ENCODE peak calls at places on chromosomes 4 and X, in six cellular contexts. N is A549, R is K562, F is GM12878, S is HepG2, G is endothelial cell of umbilical vein. Q is an unnamed sample.

GRCh38 chr4:41365726-41366125 is 109.0 kb downstream of the UCHL1 start:
- DNase-seq in G (no peak), S (no peak), R (no peak), N (no peak), F (no peak), Q (no peak)

GRCh38 chrX:115177941-115178340 is 11.3 kb upstream of the RBMXL3 start:
- DNase-seq in R (no peak), G (no peak), F (no peak), S (no peak), N (no peak), Q (no peak)

GRCh38 chr4:6909113-6909969 is at the start of gene TBC1D14:
- DNase-seq in G (peak; percentile 85), F (no peak), N (peak; percentile 73), R (peak; percentile 96), S (peak; percentile 74), Q (peak; percentile 94)

GRCh38 chr4:177596035-177596434 is 153.8 kb upstream of the AGA start:
- DNase-seq in G (no peak), S (peak; percentile 2), F (no peak), R (peak; percentile 4), N (peak; percentile 62), Q (peak; percentile 84)

GRCh38 chr4:125432078-125432477 is 117.3 kb downstream of the FAT4 start:
- DNase-seq in S (peak; percentile 0), R (no peak), G (no peak), F (no peak), N (no peak), Q (peak; percentile 4)

GRCh38 chr4:16794816-16795445 is 103.5 kb downstream of the LDB2 start:
- DNase-seq in G (peak; percentile 83), F (no peak), N (no peak), R (peak; percentile 30), S (peak; percentile 63), Q (peak; percentile 51)

GRCh38 chr4:42070463-42070862 is 80.1 kb downstream of the SLC30A9 start:
- DNase-seq in S (no peak), G (no peak), N (no peak), F (no peak), R (no peak), Q (no peak)

GRCh38 chrX:69987691-69988090 is 62.0 kb downstream of the AWAT2 start:
- DNase-seq in N (no peak), G (peak; percentile 7), F (no peak), R (no peak), S (no peak), Q (no peak)

GRCh38 chrX:12441376-12442128 is 303.3 kb downstream of the FRMPD4 start:
- DNase-seq in N (no peak), G (no peak), F (no peak), R (no peak), S (no peak), Q (no peak)

GRCh38 chr4:6288871-6289270 is 19.2 kb downstream of the WFS1 start:
- DNase-seq in G (no peak), F (no peak), S (no peak), N (no peak), R (no peak), Q (no peak)

GRCh38 chrX:20527458-20528099 is 260.9 kb upstream of the RPS6KA3 start:
- DNase-seq in G (peak; percentile 28), S (peak; percentile 21), R (peak; percentile 26), F (no peak), N (peak; percentile 31), Q (peak; percentile 41)

GRCh38 chr4:19025031-19025430 is 1003.5 kb upstream of the LCORL start:
- DNase-seq in N (no peak), R (no peak), G (no peak), S (no peak), F (no peak), Q (no peak)

GRCh38 chr4:76822294-76822693 is 75.7 kb downstream of the SOWAHB start:
- DNase-seq in S (no peak), N (no peak), R (no peak), F (no peak), G (no peak), Q (no peak)

GRCh38 chr4:85724801-85725548 is 250.0 kb downstream of the ARHGAP24 start:
- DNase-seq in S (no peak), R (no peak), F (no peak), G (no peak), N (no peak), Q (no peak)

GRCh38 chr4:158824425-158825274 is 55.8 kb downstream of the FNIP2 start:
- DNase-seq in S (no peak), R (no peak), G (peak; percentile 87), N (no peak), F (no peak), Q (no peak)

GRCh38 chr4:107625503-107625902 is 94.5 kb downstream of the PAPSS1 start:
- DNase-seq in S (no peak), G (no peak), R (no peak), N (no peak), F (no peak), Q (no peak)

GRCh38 chr4:130336585-130337217 is 1240.7 kb downstream of the C4orf33 start:
- DNase-seq in N (no peak), G (peak; percentile 44), S (peak; percentile 2), F (no peak), R (no peak), Q (peak; percentile 27)

GRCh38 chr4:39039108-39039507 is 6.9 kb upstream of the TMEM156 start:
- DNase-seq in N (no peak), S (no peak), F (no peak), G (no peak), R (no peak), Q (no peak)

GRCh38 chrX:76850851-76851250 is 423.3 kb downstream of the MAGEE1 start:
- DNase-seq in S (no peak), F (no peak), G (no peak), N (no peak), R (no peak), Q (peak; percentile 19)

DNA sequence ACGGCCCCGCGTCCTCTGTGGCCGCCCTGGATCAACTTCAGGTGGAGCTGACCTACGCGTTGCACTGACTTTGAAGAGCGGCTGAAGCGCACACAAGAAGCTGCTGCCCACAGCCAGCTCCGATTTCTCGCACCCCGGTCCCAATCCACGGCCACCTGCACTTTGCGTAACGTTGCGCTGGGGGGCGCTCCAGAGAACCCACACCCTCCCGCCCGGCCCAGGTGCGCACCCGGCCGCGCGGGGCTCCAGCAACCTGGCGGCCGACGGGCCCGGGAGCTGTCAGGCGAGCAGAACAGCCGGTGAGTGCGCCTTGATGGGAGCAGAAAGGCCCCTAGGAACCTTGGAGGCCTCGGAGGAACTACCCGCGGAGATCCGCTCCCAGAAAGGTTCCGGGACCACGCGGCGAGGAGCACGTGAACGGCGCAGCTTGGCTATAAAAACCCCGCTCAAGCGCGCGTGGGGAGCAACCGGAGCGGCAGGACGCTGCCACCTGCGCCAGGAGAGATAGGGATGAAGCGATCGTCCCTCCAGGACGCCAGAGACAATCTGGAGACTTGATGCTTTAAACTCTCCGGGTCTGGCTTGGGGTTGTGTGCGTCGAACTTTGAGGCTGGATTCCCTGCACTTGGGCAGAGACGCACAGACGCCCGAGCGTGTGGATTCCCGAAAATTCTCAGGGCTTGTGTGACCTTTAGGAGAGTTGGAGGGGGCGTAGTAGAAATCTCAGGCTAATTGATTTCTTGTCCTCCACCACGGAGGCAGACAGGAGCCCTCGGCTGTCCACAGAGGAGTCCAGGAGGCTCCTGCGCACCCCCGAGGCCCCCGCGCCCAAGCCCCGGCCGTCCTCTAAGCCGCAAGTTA is 591 bp upstream of the NWD2 start:
- DNase-seq in R (no peak), S (peak; percentile 0), F (no peak), G (no peak), N (no peak), Q (no peak)
- H3K4me3 ChIP-seq in R (no peak overlapping the region), S (no peak overlapping the region), F (no peak overlapping the region), G (no peak overlapping the region), N (no peak overlapping the region), Q (no peak overlapping the region)

DNA sequence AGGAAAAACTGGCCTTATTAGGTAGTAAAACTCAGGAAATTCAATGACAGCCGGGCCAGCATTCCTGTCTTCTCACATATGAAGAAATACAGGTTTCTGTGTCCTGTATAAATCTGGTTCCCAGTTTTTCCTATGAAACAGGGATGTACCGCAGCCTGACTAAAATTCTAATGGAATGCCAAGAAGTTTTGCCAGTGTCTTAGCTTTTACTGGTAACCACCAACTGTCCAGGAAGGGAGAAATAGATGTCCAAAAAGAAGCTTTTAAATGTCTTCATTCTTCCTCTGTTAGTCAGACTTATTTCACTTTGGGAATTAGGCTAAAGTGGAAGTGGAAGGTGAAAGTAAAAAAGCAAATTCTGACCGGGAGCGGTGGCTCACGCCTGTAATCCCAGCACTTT is 108.0 kb upstream of the TBL1X start:
- DNase-seq in R (no peak), G (no peak), N (no peak), F (no peak), S (no peak), Q (no peak)
- TF ChIP-seq CTCF in R (no peak), G (no peak), N (no peak), F (no peak), S (no peak), Q (no peak)

GRCh38 chr4:120658772-120659171 is 263.8 kb downstream of the PRDM5 start:
- DNase-seq in S (no peak), R (no peak), G (peak; percentile 18), N (no peak), F (no peak), Q (peak; percentile 74)

GRCh38 chr4:120664851-120665250 is 257.7 kb downstream of the PRDM5 start:
- DNase-seq in F (no peak), S (no peak), G (no peak), N (no peak), R (no peak), Q (no peak)

GRCh38 chr4:120653790-120654189 is 268.7 kb downstream of the PRDM5 start:
- DNase-seq in N (no peak), S (no peak), R (no peak), F (no peak), G (no peak), Q (no peak)

GRCh38 chr4:120659626-120660170 is 262.8 kb downstream of the PRDM5 start:
- DNase-seq in G (no peak), N (no peak), S (no peak), F (no peak), R (no peak), Q (no peak)
- TF ChIP-seq MYC in G (no peak), N (no peak), S (no peak), F (no peak), R (no peak), Q (no peak)

GRCh38 chr4:89904524-89904923 is 9.9 kb downstream of the MMRN1 start:
- DNase-seq in N (no peak), S (no peak), G (no peak), F (no peak), R (no peak), Q (no peak)
- H3K4me3 ChIP-seq in N (no peak overlapping the region), S (no peak overlapping the region), G (no peak overlapping the region), F (no peak overlapping the region), R (no peak overlapping the region), Q (no peak overlapping the region)

DNA sequence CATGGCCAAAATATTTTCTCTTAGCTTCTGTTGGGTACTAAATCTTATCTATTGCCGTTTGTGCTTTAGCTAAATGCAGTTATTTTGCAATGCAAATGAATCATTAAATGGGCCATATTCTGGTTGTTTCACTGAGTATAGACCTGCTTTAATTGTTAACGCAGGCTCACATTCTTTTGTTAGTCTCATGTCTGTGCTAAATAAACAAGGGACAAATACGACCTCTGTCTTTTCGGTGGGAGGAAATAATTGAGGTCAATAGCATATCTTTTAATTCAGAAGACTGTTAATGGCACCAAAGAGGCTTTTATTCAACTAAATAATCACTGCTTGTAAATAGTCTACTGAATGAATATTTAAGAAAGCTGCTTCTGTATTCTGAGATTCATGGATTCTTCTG is 76.9 kb downstream of the DIAPH2 start:
- DNase-seq in G (no peak), S (no peak), N (no peak), R (no peak), F (no peak), Q (no peak)
- TF ChIP-seq CTCF in G (no peak), S (no peak), N (no peak), R (no peak), F (no peak), Q (no peak)

GRCh38 chrX:617891-618290 is 12.7 kb upstream of the SHOX start:
- DNase-seq in F (no peak), N (no peak), G (no peak), S (no peak), R (no peak), Q (no peak)
- TF ChIP-seq MYC in F (no peak), N (no peak), G (no peak), S (no peak), R (no peak), Q (no peak)